ENCODE peak calls at places on chromosomes 11 and 22, in four cellular contexts. D, Z, R and B are unnamed samples. For H3K4me1, the result is how much of the 10 kb centered on the place peaks cover.

GRCh38 chr11:92978226-92979111 is 9.0 kb downstream of the MTNR1B start:
- DNase-seq in R (no peak), D (no peak), Z (no peak), B (no peak)

GRCh38 chr11:100592619-100593309 is 94.3 kb upstream of the ARHGAP42 start:
- DNase-seq in D (no peak), Z (no peak), R (no peak), B (no peak)

GRCh38 chr22:42692239-42693054 is 28.2 kb downstream of the A4GALT start:
- DNase-seq in R (no peak), Z (no peak), D (peak), B (no peak)

GRCh38 chr22:26927841-26928240 is 270.5 kb downstream of the MIAT start:
- DNase-seq in Z (no peak), D (no peak), R (no peak), B (no peak)

GRCh38 chr11:34449013-34449412 is 10.3 kb downstream of the CAT start:
- DNase-seq in Z (no peak), R (no peak), D (no peak), B (no peak)

GRCh38 chr22:35549338-35549737 is 8.7 kb downstream of the RASD2 start:
- DNase-seq in Z (no peak), D (no peak), R (no peak), B (no peak)

GRCh38 chr11:67267188-67268035 is 1.1 kb downstream of the GRK2 start:
- DNase-seq in Z (peak), D (no peak), R (no peak), B (no peak)

GRCh38 chr11:8721740-8722139 is 39.1 kb downstream of the RPL27A start:
- DNase-seq in D (no peak), Z (peak), R (no peak), B (no peak)

GRCh38 chr11:104154296-104154695 is 9.7 kb downstream of the PDGFD start:
- DNase-seq in R (no peak), Z (no peak), D (no peak), B (no peak)

GRCh38 chr11:66055021-66055420 is 2.9 kb downstream of the SF3B2 start:
- DNase-seq in R (no peak), D (no peak), Z (no peak), B (no peak)

GRCh38 chr11:65147352-65148075 is 13.2 kb upstream of the SYVN1 start:
- DNase-seq in R (no peak), Z (no peak), D (no peak), B (no peak)

GRCh38 chr22:27670701-27671412 is 130.7 kb downstream of the MN1 start:
- DNase-seq in D (peak), R (peak), Z (peak), B (no peak)

GRCh38 chr11:131754671-131755070 is 384.3 kb downstream of the NTM start:
- DNase-seq in R (no peak), Z (no peak), D (no peak), B (no peak)

GRCh38 chr11:15483205-15483604 is 368.5 kb downstream of the INSC start:
- DNase-seq in R (no peak), Z (no peak), D (no peak), B (no peak)

GRCh38 chr11:28243596-28243995 is 135.4 kb downstream of the METTL15 start:
- DNase-seq in D (no peak), R (no peak), Z (no peak), B (no peak)

GRCh38 chr11:134530826-134531225 is 118.8 kb upstream of the B3GAT1 start:
- DNase-seq in D (no peak), R (no peak), Z (no peak), B (no peak)

GRCh38 chr22:27299181-27300085 is 502.1 kb downstream of the MN1 start:
- DNase-seq in R (no peak), D (peak), Z (no peak), B (no peak)

GRCh38 chr22:25490869-25491268 is 73.6 kb upstream of the GRK3 start:
- DNase-seq in Z (no peak), D (no peak), R (no peak), B (no peak)

GRCh38 chr22:46815559-46815895 is 53.1 kb downstream of the TBC1D22A start:
- DNase-seq in Z (no peak), D (no peak), R (no peak), B (peak)

GRCh38 chr11:78835646-78836045 is 261.0 kb upstream of the NARS2 start:
- DNase-seq in Z (no peak), R (no peak), D (no peak), B (no peak)

GRCh38 chr11:16406226-16406625 is 49.9 kb upstream of the SOX6 start:
- DNase-seq in Z (no peak), R (no peak), D (no peak), B (no peak)

GRCh38 chr11:118907749-118908106 is 18.0 kb downstream of the BCL9L start:
- DNase-seq in D (peak), Z (no peak), R (no peak), B (no peak)

GRCh38 chr22:26339755-26340154 is 89.3 kb upstream of the ASPHD2 start:
- DNase-seq in R (no peak), Z (no peak), D (no peak), B (no peak)

GRCh38 chr11:74929431-74930363 is 19.2 kb downstream of the XRRA1 start:
- DNase-seq in D (peak), R (peak), Z (peak), B (peak)

GRCh38 chr11:74427377-74427776 is 29.1 kb upstream of the PGM2L1 start:
- DNase-seq in R (no peak), D (no peak), Z (no peak), B (no peak)

GRCh38 chr11:65316979-65317786 is 2.5 kb downstream of the CDC42EP2 start:
- DNase-seq in D (peak), Z (peak), R (peak), B (peak)

GRCh38 chr22:42680648-42681047 is 31.5 kb upstream of the CYB5R3 start:
- DNase-seq in Z (no peak), R (peak), D (no peak), B (no peak)

GRCh38 chr11:33490842-33491370 is 209.7 kb downstream of the C11orf91 start:
- DNase-seq in R (no peak), D (no peak), Z (no peak), B (no peak)

GRCh38 chr11:47272706-47273105 is 2.8 kb downstream of the MADD start:
- DNase-seq in Z (no peak), R (no peak), D (peak), B (no peak)

GRCh38 chr11:85821636-85822035 is 10.7 kb upstream of the SYTL2 start:
- DNase-seq in Z (peak), R (no peak), D (no peak), B (no peak)

GRCh38 chr11:111446404-111447152 is 65.6 kb downstream of the BTG4 start:
- DNase-seq in Z (peak), D (peak), R (peak), B (no peak)

GRCh38 chr22:43925433-43926348 is 2.1 kb downstream of the PNPLA3 start:
- DNase-seq in R (no peak), Z (no peak), D (peak), B (peak)

GRCh38 chr11:126465573-126466287 is 110.2 kb downstream of the ST3GAL4 start:
- DNase-seq in D (no peak), Z (peak), R (no peak), B (no peak)

GRCh38 chr11:120001161-120002135 is 136.5 kb downstream of the TRIM29 start:
- DNase-seq in Z (no peak), D (no peak), R (no peak), B (no peak)

GRCh38 chr11:66268953-66269906 is 791 bp downstream of the RAB1B start:
- DNase-seq in Z (no peak), D (peak), R (no peak), B (no peak)

GRCh38 chr11:122721964-122722266 is 66.4 kb downstream of the UBASH3B start:
- DNase-seq in R (peak), D (no peak), Z (no peak), B (no peak)

DNA sequence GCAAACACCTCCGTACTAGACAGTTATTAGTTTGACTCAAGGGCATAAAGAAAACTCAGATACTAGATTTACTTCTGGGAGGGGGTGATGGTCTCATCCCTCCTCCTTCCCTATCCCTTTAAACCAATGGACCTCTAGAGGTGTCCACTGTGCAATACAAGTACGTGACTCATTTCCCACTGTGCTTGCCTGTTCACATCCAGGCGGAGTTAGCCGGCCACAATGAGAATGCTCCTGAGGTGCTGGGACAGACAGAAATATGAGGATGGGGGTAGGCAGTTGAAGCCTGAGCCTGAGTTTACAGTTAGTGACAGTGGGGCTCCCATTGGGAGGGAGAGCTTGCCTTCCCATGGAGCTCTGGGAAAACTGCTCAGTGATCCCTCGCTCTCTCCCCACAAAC is 8.4 kb upstream of the PMM1 start:
- DNase-seq in Z (no peak), R (no peak), D (no peak), B (no peak)
- TF ChIP-seq POLR2AphosphoS5 in Z (no peak), R (no peak), D (no peak), B (no peak)

GRCh38 chr11:114075891-114076441 is 16.5 kb downstream of the ZBTB16 start:
- DNase-seq in Z (no peak), D (peak), R (peak), B (no peak)
- TF ChIP-seq CTCF in Z (peak), D (peak), R (peak), B (peak)

DNA sequence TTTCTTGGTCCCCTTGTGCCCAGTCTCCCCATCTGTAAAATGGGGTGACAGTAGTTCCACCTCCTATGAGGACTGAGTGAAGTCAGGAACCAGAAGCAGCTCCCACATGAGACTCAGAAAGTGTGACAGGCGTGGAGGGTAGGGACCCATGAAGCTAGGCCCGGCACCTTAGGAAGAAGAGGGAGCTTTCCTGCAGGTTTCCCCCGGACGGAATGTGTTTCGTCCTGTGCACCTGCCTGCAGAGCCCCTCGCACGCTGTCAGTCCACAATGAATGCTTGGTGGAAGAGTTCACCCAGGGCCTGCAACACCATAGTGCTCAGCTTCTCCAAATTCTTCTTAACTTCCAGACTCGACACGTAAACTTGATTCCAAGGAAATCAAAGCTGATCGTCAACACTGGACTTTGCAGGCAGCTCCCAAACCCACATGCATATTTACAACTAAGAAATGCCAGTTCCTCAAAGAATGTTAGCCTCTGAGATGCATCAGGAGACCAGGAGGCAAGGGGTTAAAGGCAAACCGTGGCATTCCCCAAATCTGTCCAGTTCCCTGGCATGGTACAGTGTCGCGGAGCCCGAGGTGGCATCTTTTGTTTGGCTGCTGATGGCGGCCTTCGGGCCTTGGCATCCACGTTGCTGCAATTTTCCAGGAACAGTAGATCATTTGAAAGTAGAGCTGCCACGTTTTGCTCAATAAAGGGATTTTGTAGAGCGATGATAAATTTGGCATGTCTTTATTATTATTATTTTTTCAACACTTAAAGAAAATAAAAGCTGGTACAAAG is 15.4 kb downstream of the LRP5 start:
- DNase-seq in Z (no peak), R (no peak), D (no peak), B (no peak)
- H3K4me1 ChIP-seq in Z (half or more), R (under half), D (under half), B (under half)

DNA sequence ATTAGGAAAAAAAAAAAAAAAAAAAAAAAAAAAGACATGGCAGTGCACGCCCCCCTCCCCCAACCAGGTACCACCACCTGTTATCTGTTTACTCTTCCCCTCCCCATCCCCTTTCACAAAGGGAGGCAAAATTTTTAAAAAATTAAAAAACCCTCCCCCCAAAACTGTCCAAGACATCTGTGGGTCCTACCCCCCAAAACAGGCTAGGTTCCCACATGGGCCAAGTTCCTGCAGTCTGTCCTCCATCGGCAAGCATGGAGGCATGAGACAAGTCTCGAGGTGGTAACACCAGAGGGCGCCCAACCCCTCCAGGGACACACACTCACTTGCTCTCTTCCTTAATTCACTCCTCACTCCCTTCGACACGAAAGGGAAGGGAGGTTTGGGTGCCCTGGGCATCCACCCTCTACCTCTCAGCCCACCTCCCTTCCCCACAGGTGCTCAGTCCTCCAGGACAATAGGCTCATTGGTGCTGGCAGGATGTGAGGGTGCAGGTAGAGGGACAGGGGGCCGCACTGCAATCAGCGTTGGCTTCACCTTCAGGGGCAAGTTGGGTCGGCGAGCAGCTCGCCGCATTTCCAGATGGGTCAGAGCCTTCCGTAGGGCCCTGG is 2.2 kb upstream of the TUT1 start:
- DNase-seq in R (no peak), D (peak), Z (peak), B (no peak)
- TF ChIP-seq POLR2AphosphoS5 in R (no peak), D (no peak), Z (no peak), B (peak)

GRCh38 chr11:115477410-115477809 is 26.8 kb downstream of the CADM1 start:
- DNase-seq in D (no peak), R (no peak), Z (no peak), B (no peak)

GRCh38 chr11:115475564-115475963 is 28.7 kb downstream of the CADM1 start:
- DNase-seq in D (no peak), Z (no peak), R (no peak), B (no peak)

GRCh38 chr11:115480611-115481010 is 23.6 kb downstream of the CADM1 start:
- DNase-seq in D (no peak), R (no peak), Z (no peak), B (no peak)

GRCh38 chr11:115476463-115477286 is 27.5 kb downstream of the CADM1 start:
- DNase-seq in R (no peak), Z (no peak), D (no peak), B (no peak)

DNA sequence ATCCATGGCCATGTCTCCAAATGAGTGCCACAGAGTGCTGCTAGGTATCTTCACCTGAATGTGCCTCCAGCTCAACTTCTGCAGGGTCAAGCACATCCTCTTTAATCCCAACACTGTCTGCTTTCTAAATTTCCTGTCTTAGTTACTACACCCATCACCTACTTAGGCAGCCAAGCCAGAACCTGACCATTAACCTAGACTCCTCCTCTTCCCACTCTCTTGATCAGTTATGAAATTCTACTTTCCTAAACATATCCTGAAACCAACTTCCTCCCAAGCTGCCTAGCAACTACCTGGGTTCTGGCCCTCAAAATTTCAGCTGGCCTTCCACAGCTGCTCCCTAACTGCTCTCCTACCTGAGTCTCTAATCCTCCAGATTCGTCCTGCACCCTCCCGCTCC is 22.7 kb downstream of the CADM1 start:
- DNase-seq in D (no peak), Z (no peak), R (no peak), B (no peak)
- TF ChIP-seq CTCF in D (no peak), Z (no peak), R (no peak), B (no peak)

GRCh38 chr11:38304926-38305325 is 1706.9 kb upstream of the RAG2 start:
- DNase-seq in R (no peak), Z (no peak), D (no peak), B (no peak)

GRCh38 chr11:38297670-38298069 is 1699.6 kb upstream of the RAG2 start:
- DNase-seq in D (no peak), R (no peak), Z (no peak), B (no peak)

GRCh38 chr11:38302564-38302963 is 1704.5 kb upstream of the RAG2 start:
- DNase-seq in R (no peak), Z (no peak), D (no peak), B (no peak)

GRCh38 chr11:38296211-38296776 is 1698.3 kb upstream of the RAG2 start:
- DNase-seq in D (no peak), R (no peak), Z (no peak), B (no peak)

DNA sequence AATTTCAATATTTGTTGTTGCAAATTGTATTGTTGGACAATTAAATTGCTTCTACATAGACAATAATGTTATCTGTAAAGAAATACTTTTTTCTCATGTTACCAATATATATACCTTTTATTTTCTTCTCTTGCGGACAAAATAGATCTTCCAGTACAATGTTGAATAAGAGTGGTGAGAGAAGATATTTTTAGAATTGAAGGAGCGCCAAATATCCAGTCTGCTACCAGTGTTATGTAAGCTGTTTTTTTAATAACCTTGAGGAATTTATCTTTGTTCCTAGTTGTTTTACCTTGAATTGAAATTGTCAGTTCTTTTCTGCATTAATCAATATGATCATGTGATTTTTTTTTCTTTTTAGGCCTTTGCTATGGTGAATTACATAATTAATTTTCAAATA is 1702.5 kb upstream of the RAG2 start:
- DNase-seq in R (no peak), D (no peak), Z (no peak), B (no peak)
- H3K4me1 ChIP-seq in R (under half), D (under half), Z (under half), B (under half)